ENCODE peak calls at places on chromosome 3, in nine cellular contexts. G is A549, T is stomach, K is breast epithelium, N is sigmoid colon, R is ovary, F is HCT116, V is Peyer's patch, I is GM12878. Q is an unnamed sample. For H3K4me1, the result is how much of the 10 kb centered on the place peaks cover.

GRCh38 chr3:186414735-186415419 is 52.8 kb upstream of the DGKG start:
- DNase-seq in G (no peak), T (peak), K (no peak), N (peak), R (no peak), F (no peak), V (no peak), I (no peak), Q (no peak)

GRCh38 chr3:38017445-38018295 is 11.8 kb downstream of the PLCD1 start:
- DNase-seq in G (no peak), T (no peak), K (no peak), N (peak), R (no peak), F (no peak), V (peak), I (no peak), Q (no peak)

GRCh38 chr3:136350557-136350956 is 100.4 kb downstream of the PCCB start:
- DNase-seq in G (no peak), T (no peak), K (no peak), N (no peak), R (no peak), F (no peak), V (no peak), I (no peak), Q (no peak)

GRCh38 chr3:112775011-112775742 is 71.5 kb downstream of the CD200R1L start:
- DNase-seq in G (no peak), T (no peak), K (no peak), N (no peak), R (no peak), F (no peak), V (no peak), I (no peak), Q (no peak)

GRCh38 chr3:27545061-27545460 is 60.9 kb upstream of the SLC4A7 start:
- DNase-seq in G (no peak), T (no peak), K (no peak), N (no peak), R (no peak), F (no peak), V (no peak), I (no peak), Q (no peak)

GRCh38 chr3:134527037-134527436 is 41.2 kb downstream of the CEP63 start:
- DNase-seq in G (no peak), T (no peak), K (no peak), N (no peak), R (no peak), F (no peak), V (no peak), I (no peak), Q (no peak)

GRCh38 chr3:128993461-128994172 is at the start of gene CFAP92:
- DNase-seq in G (peak), T (peak), K (peak), N (peak), R (peak), F (peak), V (peak), I (no peak), Q (peak)

GRCh38 chr3:100972867-100973266 is 20.4 kb downstream of the ABI3BP start:
- DNase-seq in G (no peak), T (no peak), K (no peak), N (no peak), R (no peak), F (no peak), V (no peak), I (no peak), Q (no peak)

GRCh38 chr3:14403636-14404395 is 1.4 kb downstream of the SLC6A6 start:
- DNase-seq in G (no peak), T (peak), K (no peak), N (no peak), R (peak), F (no peak), V (peak), I (no peak), Q (no peak)

GRCh38 chr3:55180161-55180560 is 252.3 kb upstream of the LRTM1 start:
- DNase-seq in G (no peak), T (no peak), K (no peak), N (no peak), R (no peak), F (no peak), V (no peak), I (no peak), Q (no peak)

GRCh38 chr3:46694520-46694919 is 1.0 kb upstream of the ALS2CL start:
- DNase-seq in G (no peak), T (no peak), K (no peak), N (no peak), R (peak), F (no peak), V (no peak), I (no peak), Q (no peak)

GRCh38 chr3:113018461-113019181 is 27.8 kb downstream of the GTPBP8 start:
- DNase-seq in G (no peak), T (no peak), K (no peak), N (no peak), R (no peak), F (no peak), V (no peak), I (no peak), Q (no peak)

GRCh38 chr3:32109256-32109655 is 2.8 kb downstream of the GPD1L start:
- DNase-seq in G (no peak), T (peak), K (peak), N (peak), R (peak), F (no peak), V (peak), I (no peak), Q (peak)

GRCh38 chr3:95629802-95630201 is 1184.6 kb upstream of the EPHA6 start:
- DNase-seq in G (no peak), T (no peak), K (no peak), N (no peak), R (no peak), F (no peak), V (no peak), I (no peak), Q (no peak)

GRCh38 chr3:152126260-152126659 is 142.5 kb upstream of the MBNL1 start:
- DNase-seq in G (no peak), T (no peak), K (no peak), N (no peak), R (no peak), F (no peak), V (no peak), I (no peak), Q (no peak)

GRCh38 chr3:53045784-53046170 is at the start of gene SFMBT1:
- DNase-seq in G (peak), T (peak), K (peak), N (peak), R (peak), F (no peak), V (peak), I (no peak), Q (peak)

GRCh38 chr3:160949460-160949859 is 155.7 kb downstream of the B3GALNT1 start:
- DNase-seq in G (no peak), T (no peak), K (no peak), N (no peak), R (no peak), F (no peak), V (no peak), I (no peak), Q (no peak)

GRCh38 chr3:175940881-175941280 is 1081.7 kb downstream of the NAALADL2 start:
- DNase-seq in G (no peak), T (no peak), K (no peak), N (no peak), R (no peak), F (no peak), V (no peak), I (no peak), Q (no peak)

GRCh38 chr3:23809294-23809693 is 3.5 kb downstream of the UBE2E1 start:
- DNase-seq in G (no peak), T (no peak), K (no peak), N (no peak), R (no peak), F (no peak), V (no peak), I (no peak), Q (no peak)

GRCh38 chr3:23808525-23808924 is 2.8 kb downstream of the UBE2E1 start:
- DNase-seq in G (no peak), T (no peak), K (no peak), N (no peak), R (no peak), F (no peak), V (no peak), I (no peak), Q (no peak)

GRCh38 chr3:23810342-23811116 is 4.8 kb downstream of the UBE2E1 start:
- DNase-seq in G (peak), T (peak), K (no peak), N (peak), R (peak), F (no peak), V (peak), I (no peak), Q (no peak)

GRCh38 chr3:23811117-23811487 is 5.3 kb downstream of the UBE2E1 start:
- DNase-seq in G (no peak), T (no peak), K (peak), N (no peak), R (no peak), F (no peak), V (no peak), I (no peak), Q (peak)

DNA sequence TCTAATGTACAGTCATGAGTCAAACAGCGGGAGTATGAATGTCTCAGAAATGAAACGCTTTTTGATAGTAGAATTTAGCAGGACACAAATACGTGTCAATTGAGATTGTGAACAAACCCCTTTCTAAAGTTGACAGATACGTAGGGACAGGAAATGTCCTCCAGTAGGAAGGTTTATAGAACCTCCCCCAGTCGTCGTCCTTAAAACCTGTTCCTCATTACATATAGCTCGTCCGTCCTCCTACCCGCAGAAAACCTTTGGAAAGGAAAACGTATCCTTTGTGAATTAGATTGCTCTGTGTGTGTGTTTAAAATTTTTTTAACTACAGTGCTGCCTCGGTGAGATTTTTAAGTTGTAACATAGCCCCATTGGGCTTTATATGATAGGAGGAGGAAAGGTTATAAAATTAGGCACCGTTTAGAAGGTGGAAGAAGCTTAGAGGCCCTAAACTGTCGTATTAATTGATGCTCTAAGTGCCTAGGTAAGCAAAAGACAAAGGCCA is 4.1 kb downstream of the UBE2E1 start:
- DNase-seq in G (no peak), T (no peak), K (no peak), N (no peak), R (no peak), F (no peak), V (no peak), I (no peak), Q (no peak)
- H3K4me1 ChIP-seq in G (under half), T (half or more), K (under half), N (under half), R (under half), F (under half), V (under half), I (under half), Q (under half)

DNA sequence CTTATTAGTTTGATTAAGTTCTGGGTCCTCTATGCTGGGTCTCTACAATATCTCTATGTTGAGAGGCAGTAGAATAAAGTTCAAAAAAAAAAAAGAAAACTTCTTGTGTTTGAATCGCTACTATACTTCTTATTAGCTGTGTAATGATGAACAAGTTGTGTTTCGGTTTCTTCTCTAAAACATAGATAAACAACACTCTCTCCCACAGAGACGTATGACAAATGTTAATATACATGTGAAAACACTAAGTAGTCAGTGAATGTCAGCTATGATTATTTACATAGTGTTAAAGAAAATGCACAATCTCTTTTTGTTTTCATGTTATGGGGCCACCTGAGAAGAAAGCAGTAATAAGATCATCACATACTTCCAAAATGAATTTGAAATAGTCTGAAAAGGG is 45.3 kb downstream of the ACAP2 start:
- DNase-seq in G (no peak), T (no peak), K (no peak), N (no peak), R (no peak), F (no peak), V (no peak), I (no peak), Q (no peak)
- TF ChIP-seq POLR2A in G (no peak), T (no peak), K (no peak), N (no peak), R (no peak), F (no peak), V (no peak), I (no peak), Q (no peak)

GRCh38 chr3:179476215-179476614 is 24.9 kb upstream of the GNB4 start:
- DNase-seq in G (no peak), T (no peak), K (no peak), N (no peak), R (no peak), F (no peak), V (no peak), I (no peak), Q (no peak)

GRCh38 chr3:179474480-179474879 is 23.2 kb upstream of the GNB4 start:
- DNase-seq in G (no peak), T (no peak), K (no peak), N (no peak), R (no peak), F (no peak), V (no peak), I (no peak), Q (no peak)

GRCh38 chr3:179473565-179473964 is 22.3 kb upstream of the GNB4 start:
- DNase-seq in G (no peak), T (no peak), K (no peak), N (no peak), R (no peak), F (no peak), V (no peak), I (no peak), Q (no peak)
- H3K4me1 ChIP-seq in G (under half), T (under half), K (under half), N (under half), R (under half), F (under half), V (under half), I (under half), Q (under half)

DNA sequence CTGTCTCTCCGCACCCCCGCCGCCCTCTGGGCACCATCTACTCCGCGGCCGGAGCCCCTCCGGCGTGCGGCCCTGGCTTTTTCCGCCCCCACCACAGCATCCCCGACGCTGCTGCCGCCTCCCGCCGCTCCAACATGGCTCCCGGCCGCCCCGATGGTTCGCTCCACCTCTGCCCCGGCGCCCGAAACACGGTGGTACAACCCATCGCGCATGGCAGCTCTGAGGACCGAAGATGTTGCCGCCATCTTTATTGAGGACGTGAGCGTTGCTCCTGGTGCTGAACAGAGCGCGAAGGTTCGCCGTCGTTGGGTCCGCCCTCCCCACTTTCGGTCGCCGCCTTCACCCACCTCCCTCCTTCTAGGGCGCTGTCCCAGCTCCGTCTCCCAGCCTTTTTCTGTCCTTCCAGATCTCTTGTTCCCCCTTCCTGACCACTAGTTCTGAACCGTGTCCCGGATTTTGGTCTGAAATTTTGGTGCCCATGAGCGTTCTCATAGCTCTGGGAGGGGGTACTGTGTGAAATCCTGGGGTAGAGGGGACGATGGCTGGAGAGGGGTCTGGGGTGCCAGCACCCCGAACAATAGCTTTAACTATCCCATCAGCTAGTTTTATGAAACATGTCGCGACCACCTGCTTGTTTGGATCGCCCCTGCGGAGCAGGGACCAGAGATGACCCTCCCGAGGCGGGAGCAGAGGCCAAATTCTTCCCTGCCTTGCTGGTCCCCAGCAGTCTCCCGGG is at the start of gene CELSR3:
- DNase-seq in G (peak), T (peak), K (peak), N (no peak), R (no peak), F (peak), V (peak), I (peak), Q (peak)
- TF ChIP-seq POLR2A in G (peak), T (no peak), K (no peak), N (no peak), R (no peak), F (no peak), V (no peak), I (peak), Q (no peak)

GRCh38 chr3:172138031-172138538 is 98.7 kb downstream of the FNDC3B start:
- DNase-seq in G (no peak), T (no peak), K (no peak), N (no peak), R (no peak), F (no peak), V (no peak), I (no peak), Q (peak)

GRCh38 chr3:172137287-172138030 is 98.1 kb downstream of the FNDC3B start:
- DNase-seq in G (no peak), T (no peak), K (no peak), N (no peak), R (no peak), F (no peak), V (no peak), I (no peak), Q (no peak)

GRCh38 chr3:172139528-172140276 is 100.3 kb downstream of the FNDC3B start:
- DNase-seq in G (no peak), T (no peak), K (no peak), N (no peak), R (no peak), F (no peak), V (no peak), I (no peak), Q (no peak)

GRCh38 chr3:172140499-172141391 is 101.4 kb downstream of the FNDC3B start:
- DNase-seq in G (peak), T (no peak), K (peak), N (peak), R (no peak), F (no peak), V (peak), I (no peak), Q (peak)

DNA sequence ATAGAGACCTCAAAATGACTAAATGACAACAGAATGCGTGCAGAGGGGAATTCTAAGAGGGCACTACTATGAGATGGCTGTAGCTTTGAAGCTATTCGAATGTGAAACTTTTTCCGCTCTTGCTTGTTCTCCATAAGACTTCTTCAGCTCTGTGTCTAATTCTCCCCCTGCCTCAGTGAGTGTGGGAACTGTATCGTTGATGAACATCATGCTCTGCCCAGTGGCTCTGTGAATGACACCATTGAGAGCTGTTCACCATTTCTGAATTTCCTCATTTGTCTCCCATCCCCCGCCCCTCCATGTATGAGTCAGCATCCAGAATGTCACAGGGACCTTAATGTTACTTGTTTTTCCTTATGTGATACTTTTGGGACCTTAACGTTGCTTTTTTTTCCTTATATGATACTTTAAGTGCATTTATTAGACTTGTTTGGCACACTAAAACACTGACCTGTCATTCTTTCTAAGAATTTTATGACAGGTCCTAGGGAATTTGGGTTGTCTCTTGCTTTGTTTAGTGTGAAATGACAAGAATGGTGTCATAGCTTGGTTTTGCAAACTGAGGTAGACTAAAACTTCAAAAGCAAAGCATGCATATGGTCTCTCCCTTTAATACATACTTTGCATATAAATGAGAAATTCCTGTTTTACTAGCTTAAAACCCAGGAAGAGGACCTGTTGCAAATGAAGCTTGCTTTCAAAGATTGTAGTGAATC is 99.6 kb downstream of the FNDC3B start:
- DNase-seq in G (no peak), T (peak), K (peak), N (peak), R (no peak), F (no peak), V (no peak), I (peak), Q (no peak)
- H3K4me1 ChIP-seq in G (half or more), T (half or more), K (half or more), N (under half), R (under half), F (half or more), V (under half), I (half or more), Q (under half)

GRCh38 chr3:139928708-139929505 is 6.1 kb upstream of the CLSTN2 start:
- DNase-seq in G (no peak), T (no peak), K (no peak), N (no peak), R (no peak), F (no peak), V (no peak), I (no peak), Q (no peak)
- TF ChIP-seq POLR2A in G (no peak), T (no peak), K (no peak), N (no peak), R (no peak), F (no peak), V (no peak), I (no peak), Q (no peak)

GRCh38 chr3:5023777-5024346 is 44.6 kb downstream of the BHLHE40 start:
- DNase-seq in G (no peak), T (no peak), K (no peak), N (peak), R (no peak), F (no peak), V (no peak), I (no peak), Q (no peak)
- H3K4me1 ChIP-seq in G (half or more), T (under half), K (under half), N (under half), R (under half), F (half or more), V (under half), I (under half), Q (under half)